ENCODE peak calls at places on chromosomes 13 and 19, in six cellular contexts. S is RWPE2, J is mucosa of descending colon, L is AG04449, Z is ascending aorta, E is GM20000. R is an unnamed sample.

GRCh38 chr13:47553329-47553977 is 447.6 kb downstream of the SUCLA2 start:
- DNase-seq in S (no peak), J (no peak), L (no peak), Z (no peak), E (no peak), R (no peak)

GRCh38 chr19:44005968-44006367 is 3.2 kb downstream of the ZNF230 start:
- DNase-seq in S (no peak), J (no peak), L (no peak), Z (no peak), E (no peak), R (no peak)

GRCh38 chr19:45681391-45682015 is 10.2 kb downstream of the SNRPD2 start:
- DNase-seq in S (peak), J (peak), L (no peak), Z (peak), E (peak), R (peak)

GRCh38 chr13:43934273-43934672 is 54.6 kb downstream of the LACC1 start:
- DNase-seq in S (no peak), J (no peak), L (no peak), Z (no peak), E (no peak), R (no peak)

GRCh38 chr13:105276571-105276970 is 1258.9 kb downstream of the EFNB2 start:
- DNase-seq in S (no peak), J (no peak), L (no peak), Z (no peak), E (no peak), R (no peak)

GRCh38 chr19:47507924-47508553 is 6.8 kb downstream of the NAPA start:
- DNase-seq in S (no peak), J (no peak), L (no peak), Z (no peak), E (no peak), R (no peak)

GRCh38 chr19:43751466-43752220 is 3.1 kb downstream of the SMG9 start:
- DNase-seq in S (no peak), J (no peak), L (no peak), Z (no peak), E (no peak), R (no peak)

GRCh38 chr13:111184685-111185401 is 69.7 kb downstream of the ARHGEF7 start:
- DNase-seq in S (no peak), J (no peak), L (no peak), Z (no peak), E (peak), R (no peak)

GRCh38 chr19:40805258-40805868 is 6.4 kb downstream of the EGLN2 start:
- DNase-seq in S (no peak), J (peak), L (no peak), Z (no peak), E (no peak), R (no peak)

GRCh38 chr13:98525852-98526512 is 50.9 kb downstream of the STK24 start:
- DNase-seq in S (no peak), J (no peak), L (no peak), Z (no peak), E (no peak), R (no peak)

GRCh38 chr19:42693760-42694350 is 46.4 kb downstream of the PSG3 start:
- DNase-seq in S (no peak), J (no peak), L (no peak), Z (no peak), E (peak), R (no peak)

GRCh38 chr13:98524793-98525192 is 52.1 kb downstream of the STK24 start:
- DNase-seq in S (no peak), J (no peak), L (no peak), Z (peak), E (no peak), R (no peak)

GRCh38 chr13:21688056-21688455 is 17.2 kb downstream of the FGF9 start:
- DNase-seq in S (no peak), J (no peak), L (no peak), Z (no peak), E (no peak), R (no peak)

GRCh38 chr13:106173891-106174610 is 361.4 kb downstream of the EFNB2 start:
- DNase-seq in S (no peak), J (no peak), L (no peak), Z (no peak), E (no peak), R (no peak)

GRCh38 chr13:43545317-43545874 is 241.4 kb downstream of the ENOX1 start:
- DNase-seq in S (no peak), J (no peak), L (no peak), Z (no peak), E (no peak), R (no peak)

GRCh38 chr19:2275588-2276428 is 6.2 kb downstream of the PEAK3 start:
- DNase-seq in S (peak), J (peak), L (no peak), Z (no peak), E (no peak), R (no peak)

GRCh38 chr13:113979791-113980471 is 6.1 kb upstream of the C13orf46 start:
- DNase-seq in S (peak), J (peak), L (no peak), Z (no peak), E (no peak), R (peak)

GRCh38 chr13:112592181-112592580 is 4.2 kb upstream of the TUBGCP3 start:
- DNase-seq in S (no peak), J (no peak), L (no peak), Z (no peak), E (no peak), R (no peak)

GRCh38 chr13:34176636-34177035 is 358.7 kb downstream of the RFC3 start:
- DNase-seq in S (no peak), J (no peak), L (no peak), Z (no peak), E (no peak), R (no peak)

GRCh38 chr13:111204438-111205177 is 89.5 kb downstream of the ARHGEF7 start:
- DNase-seq in S (no peak), J (no peak), L (no peak), Z (peak), E (no peak), R (no peak)

GRCh38 chr13:111577429-111577828 is 257.0 kb downstream of the TEX29 start:
- DNase-seq in S (no peak), J (no peak), L (no peak), Z (no peak), E (no peak), R (no peak)

GRCh38 chr19:13128583-13128982 is 10.5 kb downstream of the NACC1 start:
- DNase-seq in S (no peak), J (no peak), L (no peak), Z (no peak), E (no peak), R (no peak)

GRCh38 chr19:50341091-50341564 is 12.0 kb upstream of the KCNC3 start:
- DNase-seq in S (no peak), J (no peak), L (no peak), Z (no peak), E (peak), R (no peak)

GRCh38 chr13:89660752-89661151 is 1686.7 kb upstream of the MIR17HG start:
- DNase-seq in S (no peak), J (no peak), L (no peak), Z (no peak), E (no peak), R (no peak)

GRCh38 chr13:26721251-26721939 is 39.2 kb downstream of the GPR12 start:
- DNase-seq in S (no peak), J (peak), L (no peak), Z (peak), E (peak), R (no peak)

GRCh38 chr19:40314646-40315045 is 29.5 kb upstream of the AKT2 start:
- DNase-seq in S (no peak), J (no peak), L (no peak), Z (no peak), E (no peak), R (no peak)

GRCh38 chr13:51148952-51149573 is 38.0 kb upstream of the C13orf42 start:
- DNase-seq in S (no peak), J (no peak), L (peak), Z (no peak), E (no peak), R (no peak)

GRCh38 chr19:10864538-10864899 is 6.8 kb upstream of the CARM1 start:
- DNase-seq in S (no peak), J (peak), L (no peak), Z (peak), E (peak), R (no peak)

GRCh38 chr13:90652036-90652435 is 695.5 kb upstream of the MIR17HG start:
- DNase-seq in S (no peak), J (no peak), L (no peak), Z (no peak), E (no peak), R (no peak)

GRCh38 chr19:28012361-28012760 is 1200.6 kb downstream of the UQCRFS1 start:
- DNase-seq in S (no peak), J (no peak), L (no peak), Z (no peak), E (peak), R (no peak)

GRCh38 chr19:30146346-30146745 is 204.3 kb downstream of the URI1 start:
- DNase-seq in S (no peak), J (no peak), L (no peak), Z (no peak), E (no peak), R (peak)

GRCh38 chr13:23673867-23674605 is 103.8 kb downstream of the TNFRSF19 start:
- DNase-seq in S (no peak), J (no peak), L (no peak), Z (no peak), E (no peak), R (no peak)

GRCh38 chr13:20159646-20160345 is 1.1 kb downstream of the GJA3 start:
- DNase-seq in S (no peak), J (no peak), L (no peak), Z (no peak), E (no peak), R (no peak)

GRCh38 chr13:72383646-72384045 is 343.8 kb downstream of the MZT1 start:
- DNase-seq in S (no peak), J (no peak), L (no peak), Z (no peak), E (no peak), R (no peak)

GRCh38 chr19:41588497-41589209 is 12.7 kb downstream of the CEACAM21 start:
- DNase-seq in S (no peak), J (no peak), L (no peak), Z (no peak), E (peak), R (peak)

GRCh38 chr13:45828253-45828968 is 23.1 kb downstream of the SIAH3 start:
- DNase-seq in S (no peak), J (no peak), L (no peak), Z (peak), E (no peak), R (no peak)

GRCh38 chr13:71218960-71219359 is 648.0 kb downstream of the DACH1 start:
- DNase-seq in S (no peak), J (no peak), L (no peak), Z (no peak), E (no peak), R (no peak)
- TF ChIP-seq CTCF in S (no peak), J (no peak), L (no peak), Z (no peak), E (no peak), R (peak)

DNA sequence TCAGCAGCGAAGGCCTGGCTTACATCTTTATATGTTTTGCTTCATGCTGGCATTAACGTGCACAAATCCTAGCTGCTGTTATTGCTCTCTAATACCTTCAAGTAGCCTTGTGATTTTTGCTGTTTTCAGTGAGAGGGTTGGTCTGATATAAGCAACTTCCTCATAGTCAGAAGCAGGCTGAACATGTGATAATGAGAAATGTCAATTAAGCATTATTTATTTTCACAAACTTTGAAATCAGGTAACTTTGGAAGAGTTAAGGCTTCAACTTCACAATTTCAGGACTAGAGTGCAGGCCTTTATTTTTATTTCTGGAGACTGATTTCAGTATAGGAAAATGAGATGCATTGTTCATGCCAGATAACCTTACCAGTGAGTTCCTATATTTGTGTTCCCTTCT is 365.0 kb downstream of the SLC7A1 start:
- DNase-seq in S (no peak), J (no peak), L (no peak), Z (no peak), E (no peak), R (no peak)
- TF ChIP-seq CTCF in S (no peak), J (no peak), L (no peak), Z (no peak), E (no peak), R (no peak)

GRCh38 chr13:37173214-37173613 is 67.8 kb upstream of the CSNK1A1L start:
- DNase-seq in S (no peak), J (no peak), L (peak), Z (no peak), E (no peak), R (no peak)
- TF ChIP-seq CTCF in S (no peak), J (no peak), L (peak), Z (no peak), E (no peak), R (peak)

DNA sequence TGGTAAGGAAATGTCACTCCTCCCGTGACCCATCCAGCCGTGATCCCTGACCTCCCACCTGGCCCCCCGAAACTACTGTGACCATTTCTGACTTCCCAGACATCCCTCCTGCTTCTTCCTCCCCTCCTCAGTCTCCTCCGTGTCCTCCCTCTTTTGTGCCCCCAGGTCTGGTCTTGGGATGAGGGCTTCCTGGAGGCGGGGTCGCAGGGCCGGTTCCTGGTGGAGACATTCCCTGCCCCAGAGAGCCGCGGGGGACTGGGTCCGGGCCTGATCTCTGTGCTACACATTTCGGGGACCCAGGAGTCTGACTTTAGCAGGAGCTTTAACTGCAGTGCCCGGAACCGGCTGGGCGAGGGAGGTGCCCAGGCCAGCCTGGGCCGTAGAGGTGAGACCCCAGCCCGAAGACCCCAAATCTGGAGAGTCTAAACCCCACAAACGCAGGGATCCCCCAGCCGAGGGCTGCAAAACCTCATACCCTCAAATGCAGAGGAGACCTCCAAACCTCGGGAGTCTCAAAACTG is 5.0 kb downstream of the KIRREL2 start:
- DNase-seq in S (no peak), J (no peak), L (no peak), Z (no peak), E (no peak), R (no peak)
- TF ChIP-seq CTCF in S (no peak), J (no peak), L (no peak), Z (no peak), E (no peak), R (no peak)

GRCh38 chr13:31044658-31045620 is 112.5 kb downstream of the TEX26 start:
- DNase-seq in S (no peak), J (no peak), L (no peak), Z (peak), E (no peak), R (no peak)
- TF ChIP-seq CTCF in S (peak), J (no peak), L (no peak), Z (no peak), E (no peak), R (peak)

DNA sequence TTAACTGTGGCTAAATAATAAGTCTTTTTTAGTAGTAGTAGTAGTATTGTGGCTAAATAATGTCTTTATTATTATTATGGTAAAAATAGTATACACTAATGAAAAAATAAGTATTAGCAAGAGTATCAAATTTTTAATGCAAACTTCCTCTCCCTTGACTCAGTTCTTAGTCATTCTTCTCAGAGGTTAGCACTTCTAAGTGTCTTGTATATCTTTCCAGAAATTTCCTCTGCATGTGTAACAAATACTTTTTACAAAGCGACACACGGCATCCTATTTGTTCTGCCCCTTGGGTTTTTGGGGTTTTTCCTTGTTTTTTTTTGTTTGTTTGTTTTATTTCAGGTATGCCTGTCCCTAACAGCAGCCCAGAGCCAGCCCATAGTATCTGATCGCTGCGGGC is 20.9 kb downstream of the SIN3B start:
- DNase-seq in S (no peak), J (no peak), L (peak), Z (no peak), E (no peak), R (no peak)
- TF ChIP-seq CTCF in S (no peak), J (no peak), L (no peak), Z (no peak), E (no peak), R (no peak)

GRCh38 chr13:81872581-81872980 is 1531.7 kb upstream of the SPRY2 start:
- DNase-seq in S (no peak), J (no peak), L (no peak), Z (no peak), E (no peak), R (no peak)
- TF ChIP-seq CTCF in S (peak), J (no peak), L (no peak), Z (no peak), E (no peak), R (peak)

R was measured in chondrocyte.